ENCODE peak calls at places on chromosomes 5 and 9, in four cellular contexts. Q is stimulated activated CD8-positive, alpha-beta memory T cell treated with anti-CD3 and anti-CD28 coated beads, Interleukin-4, amount 100 ng/mL, for 4 hours; S is skeletal muscle cell; U is heart left ventricle. F is an unnamed sample.

GRCh38 chr9:4555251-4555650 is 65.0 kb downstream of the SLC1A1 start:
- DNase-seq in S (no peak), Q (no peak), U (peak; percentile 32), F (no peak)

GRCh38 chr5:115033861-115034260 is 135.8 kb downstream of the TRIM36 start:
- DNase-seq in Q (no peak), S (no peak), U (no peak), F (no peak)

GRCh38 chr9:38202335-38202938 is 133.4 kb upstream of the SHB start:
- DNase-seq in S (no peak), U (no peak), Q (no peak), F (no peak)

GRCh38 chr9:2623046-2623865 is 1.7 kb downstream of the VLDLR start:
- DNase-seq in U (peak; percentile 59), S (no peak), Q (no peak), F (peak; percentile 74)

GRCh38 chr5:94409440-94409839 is 209.0 kb downstream of the KIAA0825 start:
- DNase-seq in Q (no peak), U (no peak), S (no peak), F (no peak)

GRCh38 chr9:14062449-14063187 is 251.3 kb downstream of the NFIB start:
- DNase-seq in U (no peak), Q (no peak), S (no peak), F (no peak)

GRCh38 chr5:170278611-170279500 is 18.7 kb downstream of the LCP2 start:
- DNase-seq in U (peak; percentile 55), S (no peak), Q (peak; percentile 58), F (peak; percentile 78)

GRCh38 chr9:15468113-15468512 is 42.7 kb downstream of the PSIP1 start:
- DNase-seq in Q (no peak), S (no peak), U (no peak), F (no peak)

GRCh38 chr9:77876091-77876490 is 155.5 kb downstream of the GNAQ start:
- DNase-seq in U (no peak), Q (no peak), S (no peak), F (no peak)

GRCh38 chr5:69212022-69212421 is 22.6 kb downstream of the CENPH start:
- DNase-seq in U (no peak), S (no peak), Q (no peak), F (no peak)

GRCh38 chr5:125487231-125487630 is 740.8 kb upstream of the ZNF608 start:
- DNase-seq in S (no peak), U (no peak), Q (no peak), F (no peak)

GRCh38 chr5:72860499-72860898 is 44.0 kb downstream of the TNPO1 start:
- DNase-seq in S (no peak), Q (no peak), U (no peak), F (no peak)

GRCh38 chr9:97705354-97705950 is 8.3 kb upstream of the XPA start:
- DNase-seq in U (no peak), Q (no peak), S (no peak), F (no peak)

GRCh38 chr5:155839251-155840037 is 487.5 kb upstream of the SGCD start:
- DNase-seq in Q (no peak), S (peak; percentile 9), U (no peak), F (no peak)

GRCh38 chr9:129023036-129023907 is 4.9 kb downstream of the SH3GLB2 start:
- DNase-seq in Q (no peak), U (no peak), S (peak; percentile 54), F (peak; percentile 75)

GRCh38 chr9:121286973-121287721 is 19.2 kb downstream of the GSN start:
- DNase-seq in U (peak; percentile 87), Q (no peak), S (peak; percentile 89), F (peak; percentile 89)

GRCh38 chr9:8895498-8896224 is 1096.1 kb upstream of the DMAC1 start:
- DNase-seq in S (no peak), Q (no peak), U (no peak), F (no peak)

GRCh38 chr9:86983260-86984255 is 36.3 kb upstream of the GAS1 start:
- DNase-seq in U (no peak), Q (no peak), S (peak; percentile 97), F (peak; percentile 41)

GRCh38 chr5:68460147-68460760 is 244.7 kb downstream of the PIK3R1 start:
- DNase-seq in S (no peak), U (peak; percentile 23), Q (peak; percentile 18), F (no peak)

GRCh38 chr5:131635755-131636479 is 888 bp upstream of the RAPGEF6 start:
- DNase-seq in U (no peak), Q (peak; percentile 33), S (no peak), F (peak; percentile 59)

GRCh38 chr9:81146684-81147337 is 542.5 kb downstream of the TLE1 start:
- DNase-seq in S (no peak), Q (no peak), U (no peak), F (no peak)

GRCh38 chr9:87970602-87971001 is 3.7 kb downstream of the CDK20 start:
- DNase-seq in S (no peak), Q (no peak), U (no peak), F (no peak)

GRCh38 chr5:112418412-112419049 is 546 bp downstream of the EPB41L4A start:
- DNase-seq in U (peak; percentile 22), S (no peak), Q (no peak), F (no peak)

GRCh38 chr5:145938699-145939531 is 2.5 kb downstream of the SH3RF2 start:
- DNase-seq in U (no peak), S (no peak), Q (no peak), F (no peak)

GRCh38 chr5:160496784-160497183 is 75.1 kb downstream of the PTTG1 start:
- DNase-seq in U (no peak), S (no peak), Q (no peak), F (no peak)

GRCh38 chr5:39543335-39543734 is 118.6 kb upstream of the DAB2 start:
- DNase-seq in S (peak; percentile 14), Q (no peak), U (no peak), F (no peak)